ENCODE peak calls at places on chromosome 15, in ten cellular contexts. M is astrocyte of the spinal cord, K is AG09319, Z is heart right ventricle, I is left ventricle myocardium inferior, J is progenitor cell of endocrine pancreas, N is tibial artery, P is left lung, G is endothelial cell, Q is activated B cell treated with CpG ODN at 0.5 μM for 24 hours. H is an unnamed sample.

GRCh38 chr15:78838480-78838879 is 27.2 kb upstream of the ADAMTS7 start:
- DNase-seq in Z (no peak), K (peak), G (no peak), N (peak), P (no peak), Q (no peak), J (no peak), I (no peak), M (no peak), H (no peak)

GRCh38 chr15:98286831-98287230 is 326.3 kb downstream of the ARRDC4 start:
- DNase-seq in M (no peak), Q (no peak), J (no peak), G (no peak), P (no peak), Z (no peak), I (no peak), K (no peak), N (no peak), H (no peak)

GRCh38 chr15:44788748-44789147 is 52.4 kb downstream of the TRIM69 start:
- DNase-seq in Q (no peak), Z (no peak), P (no peak), G (no peak), N (no peak), J (no peak), M (peak), I (no peak), K (no peak), H (no peak)

GRCh38 chr15:43911235-43911661 is 84.4 kb downstream of the WDR76 start:
- DNase-seq in P (no peak), M (peak), G (no peak), J (no peak), I (peak), Q (no peak), K (peak), Z (peak), N (peak), H (no peak)

GRCh38 chr15:97977734-97978133 is 17.2 kb downstream of the ARRDC4 start:
- DNase-seq in K (no peak), Q (no peak), I (no peak), J (no peak), P (no peak), N (no peak), Z (no peak), M (no peak), G (no peak), H (no peak)

GRCh38 chr15:62742409-62743171 is 300.0 kb upstream of the TPM1 start:
- DNase-seq in M (peak), P (no peak), Q (no peak), I (peak), Z (peak), G (peak), K (peak), J (no peak), N (peak), H (peak)

GRCh38 chr15:95262866-95263564 is 1031.7 kb downstream of the MCTP2 start:
- DNase-seq in I (no peak), M (peak), P (no peak), Q (no peak), K (no peak), G (no peak), Z (no peak), J (no peak), N (no peak), H (no peak)

GRCh38 chr15:55221090-55222011 is 24.6 kb upstream of the RSL24D1 start:
- DNase-seq in Z (no peak), K (peak), Q (no peak), M (peak), J (no peak), P (no peak), G (no peak), N (no peak), I (no peak), H (peak)

GRCh38 chr15:20355256-20355868 is 186.2 kb downstream of the GOLGA6L6 start:
- DNase-seq in J (no peak), I (no peak), N (no peak), P (peak), Z (no peak), Q (no peak), K (no peak), M (no peak), G (no peak), H (peak)

GRCh38 chr15:100230784-100231183 is 111.0 kb downstream of the ADAMTS17 start:
- DNase-seq in I (no peak), Z (no peak), N (no peak), K (no peak), Q (no peak), P (no peak), M (no peak), J (no peak), G (no peak), H (no peak)

GRCh38 chr15:84835661-84836384 is 18.7 kb downstream of the ALPK3 start:
- DNase-seq in M (no peak), N (no peak), J (no peak), Q (no peak), P (no peak), Z (no peak), K (no peak), G (no peak), I (no peak), H (no peak)

GRCh38 chr15:43872416-43873020 is 45.7 kb downstream of the WDR76 start:
- DNase-seq in N (no peak), K (peak), P (no peak), J (peak), M (peak), Z (peak), Q (no peak), G (peak), I (no peak), H (no peak)

GRCh38 chr15:101306341-101307047 is 11.4 kb upstream of the SNRPA1 start:
- DNase-seq in G (no peak), N (no peak), I (no peak), Z (no peak), K (no peak), P (peak), M (no peak), J (no peak), Q (peak), H (no peak)

GRCh38 chr15:76062282-76062681 is 2.5 kb downstream of the TMEM266 start:
- DNase-seq in Z (no peak), N (no peak), G (no peak), J (no peak), I (no peak), K (no peak), M (no peak), Q (no peak), P (no peak), H (no peak)

GRCh38 chr15:93414576-93415231 is 325.7 kb upstream of the RGMA start:
- DNase-seq in I (no peak), G (no peak), Q (no peak), Z (no peak), M (no peak), K (no peak), N (no peak), J (no peak), P (no peak), H (no peak)

GRCh38 chr15:45205192-45205591 is 17.4 kb upstream of the SHF start:
- DNase-seq in K (no peak), J (peak), Q (no peak), G (peak), I (peak), P (no peak), M (peak), Z (peak), N (peak), H (peak)

GRCh38 chr15:25177955-25178801 is 223.4 kb downstream of the SNRPN start:
- DNase-seq in M (no peak), N (peak), I (peak), Q (peak), P (peak), Z (peak), G (no peak), K (no peak), J (peak), H (no peak)

GRCh38 chr15:51828621-51829359 is 663 bp upstream of the TMOD3 start:
- DNase-seq in G (no peak), N (no peak), Q (no peak), Z (no peak), P (no peak), I (no peak), J (no peak), M (no peak), K (no peak), H (no peak)

GRCh38 chr15:99928429-99928981 is 195.3 kb upstream of the LYSMD4 start:
- DNase-seq in M (peak), J (peak), G (peak), K (peak), I (peak), P (peak), Q (peak), N (peak), Z (peak), H (peak)

GRCh38 chr15:73225358-73226015 is 143.3 kb downstream of the HCN4 start:
- DNase-seq in M (no peak), I (no peak), K (no peak), G (no peak), Q (no peak), J (no peak), P (no peak), N (no peak), Z (no peak), H (no peak)

GRCh38 chr15:95536638-95537037 is 793.9 kb upstream of the NR2F2 start:
- DNase-seq in J (no peak), M (no peak), N (no peak), Z (no peak), G (no peak), P (no peak), K (no peak), I (no peak), Q (no peak), H (no peak)

GRCh38 chr15:99052205-99052604 is 44.6 kb upstream of the PGPEP1L start:
- DNase-seq in N (no peak), J (no peak), I (no peak), G (no peak), M (no peak), K (no peak), P (no peak), Z (no peak), Q (no peak), H (no peak)

GRCh38 chr15:101501703-101502373 is 12.3 kb upstream of the PCSK6 start:
- DNase-seq in J (peak), M (no peak), K (no peak), G (peak), P (no peak), N (no peak), Q (peak), I (no peak), Z (no peak), H (peak)

GRCh38 chr15:93088981-93089854 is at the start of gene RGMA:
- DNase-seq in I (peak), G (peak), N (no peak), P (peak), K (no peak), Q (no peak), J (no peak), Z (peak), M (no peak), H (peak)

GRCh38 chr15:56524915-56525314 is 60.0 kb upstream of the MNS1 start:
- DNase-seq in N (no peak), J (no peak), K (no peak), P (no peak), G (no peak), Q (no peak), I (no peak), M (peak), Z (no peak), H (no peak)

GRCh38 chr15:83219026-83219425 is 11.4 kb upstream of the HDGFL3 start:
- DNase-seq in K (no peak), N (no peak), I (no peak), J (no peak), Z (no peak), M (no peak), P (no peak), Q (no peak), G (no peak), H (no peak)

GRCh38 chr15:93302080-93302765 is 213.2 kb upstream of the RGMA start:
- DNase-seq in P (no peak), I (no peak), N (no peak), J (no peak), Z (no peak), M (no peak), K (no peak), Q (no peak), G (no peak), H (no peak)

GRCh38 chr15:65939901-65940617 is 70.8 kb downstream of the RAB11A start:
- DNase-seq in K (peak), J (no peak), M (peak), G (no peak), Z (peak), I (peak), P (no peak), Q (no peak), N (no peak), H (no peak)

GRCh38 chr15:92963794-92964193 is 63.7 kb downstream of the CHD2 start:
- DNase-seq in M (no peak), K (no peak), Q (no peak), P (no peak), G (no peak), Z (no peak), J (no peak), I (no peak), N (no peak), H (no peak)

GRCh38 chr15:97096303-97096835 is 765.9 kb downstream of the NR2F2 start:
- DNase-seq in K (no peak), J (no peak), I (no peak), P (no peak), Z (no peak), Q (no peak), G (no peak), N (no peak), M (no peak), H (no peak)

GRCh38 chr15:26713498-26713897 is 59.4 kb downstream of the GABRB3 start:
- DNase-seq in Z (no peak), N (no peak), G (no peak), M (no peak), I (no peak), Q (no peak), P (no peak), K (no peak), J (no peak), H (no peak)

GRCh38 chr15:25062551-25063430 is 108.0 kb downstream of the SNRPN start:
- DNase-seq in N (no peak), I (no peak), K (no peak), G (no peak), Z (no peak), J (no peak), M (no peak), P (no peak), Q (no peak), H (no peak)

GRCh38 chr15:57198654-57199241 is 177.6 kb upstream of the CGNL1 start:
- DNase-seq in I (no peak), P (no peak), Q (no peak), G (no peak), Z (no peak), J (no peak), M (peak), N (no peak), K (no peak), H (no peak)

GRCh38 chr15:39364721-39365120 is 216.2 kb upstream of the THBS1 start:
- DNase-seq in M (no peak), Q (no peak), N (no peak), I (no peak), P (no peak), Z (no peak), K (no peak), J (no peak), G (no peak), H (no peak)

GRCh38 chr15:90286678-90287077 is 21.2 kb downstream of the NGRN start:
- DNase-seq in M (peak), G (no peak), Z (no peak), I (no peak), K (no peak), J (no peak), N (no peak), Q (no peak), P (no peak), H (peak)

GRCh38 chr15:45719490-45719889 is 84.7 kb downstream of the SQOR start:
- DNase-seq in K (no peak), Z (peak), M (no peak), I (no peak), G (no peak), N (no peak), P (no peak), J (no peak), Q (no peak), H (no peak)

GRCh38 chr15:90869140-90869541 is 753 bp downstream of the FURIN start:
- DNase-seq in N (no peak), P (peak), G (no peak), I (no peak), M (no peak), J (no peak), K (no peak), Z (no peak), Q (no peak), H (no peak)

GRCh38 chr15:48596841-48597240 is 48.7 kb downstream of the FBN1 start:
- DNase-seq in K (no peak), Q (no peak), Z (no peak), M (no peak), N (no peak), P (no peak), J (no peak), I (no peak), G (no peak), H (no peak)

GRCh38 chr15:34693053-34693744 is 61.6 kb downstream of the GJD2 start:
- DNase-seq in G (no peak), Q (no peak), Z (no peak), I (no peak), P (no peak), K (no peak), N (no peak), J (no peak), M (peak), H (no peak)

GRCh38 chr15:64895285-64896065 is 16.2 kb upstream of the ANKDD1A start:
- DNase-seq in N (no peak), P (no peak), M (peak), Q (peak), Z (peak), G (no peak), I (no peak), K (no peak), J (no peak), H (peak)
- TF ChIP-seq CTCF in N (no peak), P (no peak), M (no peak), Q (no peak), Z (no peak), G (no peak), I (no peak), K (no peak), J (no peak), H (peak)

DNA sequence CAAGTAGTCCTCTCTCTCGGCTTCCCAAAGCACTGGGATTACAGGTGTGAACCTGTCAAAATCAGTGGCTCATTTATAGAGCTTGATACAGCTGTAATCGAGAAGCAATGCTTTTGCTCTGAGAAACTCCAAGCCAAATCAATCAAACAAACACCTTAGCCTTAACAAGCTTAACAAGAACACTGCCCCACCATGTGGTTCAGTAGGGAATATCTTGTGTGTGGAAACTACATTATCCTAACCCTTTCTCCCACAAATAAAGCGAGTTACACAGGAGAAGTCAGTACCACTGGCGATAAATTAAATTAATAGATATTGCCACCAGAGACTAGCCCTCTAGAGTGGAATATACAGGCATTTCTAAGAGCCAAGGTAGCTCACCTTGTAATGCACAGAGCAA is 13.9 kb downstream of the CDAN1 start:
- DNase-seq in Q (no peak), J (no peak), K (no peak), M (no peak), P (no peak), I (no peak), N (no peak), Z (no peak), G (no peak), H (no peak)
- TF ChIP-seq CTCF in Q (no peak), J (peak), K (no peak), M (peak), P (no peak), I (peak), N (no peak), Z (no peak), G (peak), H (no peak)

GRCh38 chr15:70754862-70755261 is 8.5 kb downstream of the UACA start:
- DNase-seq in Q (no peak), P (no peak), Z (no peak), N (no peak), I (no peak), G (no peak), K (no peak), J (no peak), M (no peak), H (no peak)
- TF ChIP-seq CTCF in Q (no peak), P (no peak), Z (no peak), N (no peak), I (no peak), G (no peak), K (no peak), J (no peak), M (no peak), H (no peak)

GRCh38 chr15:32941823-32942222 is 224.0 kb downstream of the GREM1 start:
- DNase-seq in M (no peak), P (no peak), I (no peak), N (no peak), Z (no peak), J (no peak), G (no peak), K (no peak), Q (no peak), H (no peak)

GRCh38 chr15:32933241-32933640 is 215.4 kb downstream of the GREM1 start:
- DNase-seq in M (no peak), K (no peak), N (no peak), Q (no peak), G (no peak), Z (no peak), P (no peak), J (no peak), I (no peak), H (no peak)

GRCh38 chr15:32935139-32935538 is 217.3 kb downstream of the GREM1 start:
- DNase-seq in N (no peak), K (no peak), Z (no peak), G (no peak), I (no peak), J (no peak), M (no peak), P (no peak), Q (no peak), H (no peak)

DNA sequence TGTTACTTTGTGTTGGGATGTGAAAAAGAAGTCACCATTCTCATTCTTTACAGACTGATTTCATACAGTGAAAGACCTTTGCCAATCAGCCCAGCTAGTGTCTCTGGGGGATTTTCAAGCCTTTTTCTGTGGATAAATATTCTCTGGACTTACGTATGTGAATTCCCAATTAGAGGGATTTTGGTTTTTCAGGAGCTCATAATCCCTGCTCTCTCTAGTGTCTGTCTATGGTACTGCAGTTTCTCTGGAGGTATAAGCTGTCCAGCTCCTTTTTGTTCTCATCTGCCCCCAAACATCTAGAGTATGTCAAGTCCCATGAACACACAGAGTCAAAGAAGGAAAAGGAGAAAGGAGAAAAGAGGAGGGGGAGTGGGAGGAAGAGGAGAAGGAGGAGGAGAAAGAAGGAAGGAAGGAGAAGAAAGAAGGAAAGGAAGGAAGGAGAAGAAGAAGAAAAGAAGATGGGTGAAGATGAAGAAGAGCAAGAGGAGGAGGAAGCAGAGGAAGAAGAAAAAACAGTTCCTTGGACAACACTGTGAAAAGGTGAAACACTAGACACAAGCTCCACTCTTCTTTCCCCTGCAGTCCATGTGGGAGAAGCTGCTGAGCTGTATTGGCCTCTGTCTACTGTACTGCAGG is 218.6 kb downstream of the GREM1 start:
- DNase-seq in Q (no peak), J (no peak), M (peak), N (no peak), K (no peak), I (no peak), Z (no peak), G (no peak), P (no peak), H (peak)
- TF ChIP-seq CTCF in Q (no peak), J (peak), M (peak), N (peak), K (peak), I (peak), Z (peak), G (peak), P (peak), H (peak)

GRCh38 chr15:33071451-33071850 is 123.1 kb downstream of the FMN1 start:
- DNase-seq in I (no peak), Z (no peak), M (no peak), K (no peak), G (no peak), J (no peak), Q (no peak), P (no peak), N (no peak), H (no peak)

GRCh38 chr15:33069161-33069560 is 125.4 kb downstream of the FMN1 start:
- DNase-seq in J (no peak), I (no peak), M (no peak), K (no peak), Q (no peak), N (no peak), G (no peak), P (no peak), Z (no peak), H (no peak)

GRCh38 chr15:33076937-33077336 is 117.6 kb downstream of the FMN1 start:
- DNase-seq in N (no peak), K (no peak), Z (no peak), Q (no peak), M (no peak), J (no peak), I (no peak), P (no peak), G (no peak), H (no peak)

DNA sequence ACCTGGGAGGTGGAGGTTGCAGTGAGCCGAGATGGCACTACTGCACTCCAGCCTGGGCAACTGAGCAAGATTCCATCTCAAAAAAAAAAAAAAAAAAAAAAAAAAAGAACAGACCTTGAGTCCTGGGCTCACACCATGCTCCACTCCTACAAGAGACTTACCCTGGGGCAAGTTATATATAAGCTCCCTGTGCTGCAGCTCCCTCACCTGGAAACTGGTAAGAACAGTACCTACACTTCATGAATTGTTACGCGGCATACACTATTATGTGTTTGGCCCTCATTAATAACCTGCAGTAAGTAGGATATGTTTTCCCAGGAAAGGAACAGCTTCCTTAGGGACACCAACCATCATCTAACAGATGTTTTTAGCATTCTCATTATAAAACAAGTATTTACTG is 119.6 kb downstream of the FMN1 start:
- DNase-seq in I (no peak), N (no peak), Z (no peak), K (no peak), J (no peak), M (no peak), P (no peak), G (no peak), Q (no peak), H (no peak)
- TF ChIP-seq CTCF in I (peak), N (no peak), Z (no peak), K (no peak), J (no peak), M (no peak), P (peak), G (no peak), Q (no peak), H (no peak)

GRCh38 chr15:74295800-74296199 is 59.7 kb downstream of the CCDC33 start:
- DNase-seq in Q (no peak), J (no peak), G (no peak), M (no peak), K (no peak), N (no peak), Z (no peak), I (no peak), P (no peak), H (no peak)
- TF ChIP-seq CTCF in Q (no peak), J (no peak), G (no peak), M (no peak), K (no peak), N (no peak), Z (no peak), I (peak), P (no peak), H (peak)